ENCODE peak calls at places on chromosomes 6 and 20, in six cellular contexts. B, X, T, Z, F and P are unnamed samples.

GRCh38 chr6:20644667-20645370 is 110.6 kb downstream of the CDKAL1 start:
- DNase-seq in Z (no peak), B (no peak), X (no peak), F (no peak), T (no peak), P (no peak)

GRCh38 chr6:28315628-28316027 is 20.3 kb downstream of the ZSCAN31 start:
- DNase-seq in T (no peak), F (no peak), Z (no peak), X (no peak), B (no peak), P (no peak)

GRCh38 chr20:23245553-23246128 is 105.0 kb upstream of the NXT1 start:
- DNase-seq in Z (peak; percentile 7), T (no peak), F (peak; percentile 82), X (peak; percentile 4), B (no peak), P (no peak)

GRCh38 chr6:122609881-122610689 is at the start of gene PKIB:
- DNase-seq in T (no peak), X (peak; percentile 31), F (peak; percentile 79), B (peak; percentile 66), Z (peak; percentile 71), P (peak; percentile 72)

GRCh38 chr20:60501048-60501447 is 542.8 kb downstream of the CDH26 start:
- DNase-seq in F (no peak), X (no peak), B (no peak), T (no peak), Z (no peak), P (no peak)

GRCh38 chr20:2242678-2243077 is 53.1 kb upstream of the TGM3 start:
- DNase-seq in X (no peak), B (no peak), T (no peak), Z (no peak), F (no peak), P (no peak)

GRCh38 chr6:11653028-11653583 is 115.6 kb downstream of the TMEM170B start:
- DNase-seq in Z (no peak), F (peak; percentile 56), T (no peak), X (peak; percentile 6), B (peak; percentile 46), P (peak; percentile 34)

GRCh38 chr20:46850896-46851295 is 43.7 kb upstream of the EYA2 start:
- DNase-seq in B (no peak), T (no peak), X (no peak), Z (no peak), F (no peak), P (no peak)

GRCh38 chr6:169093770-169094553 is 159.7 kb downstream of the THBS2 start:
- DNase-seq in F (no peak), X (no peak), B (no peak), T (no peak), Z (no peak), P (no peak)

GRCh38 chr20:62142252-62143117 is 709 bp downstream of the PSMA7 start:
- DNase-seq in T (no peak), F (no peak), X (no peak), Z (no peak), B (no peak), P (peak; percentile 19)

GRCh38 chr6:43635387-43636311 is at the start of gene MAD2L1BP:
- DNase-seq in T (peak; percentile 75), B (peak; percentile 88), F (peak; percentile 89), Z (peak; percentile 73), X (peak; percentile 81), P (peak; percentile 87)

GRCh38 chr6:139135578-139136545 is 982 bp downstream of the HECA start:
- DNase-seq in Z (no peak), F (peak; percentile 84), B (peak; percentile 69), T (peak; percentile 33), X (peak; percentile 61), P (peak; percentile 71)

GRCh38 chr6:166958926-166959861 is 2.8 kb upstream of the RNASET2 start:
- DNase-seq in Z (no peak), B (peak; percentile 33), X (no peak), F (no peak), T (peak; percentile 8), P (peak; percentile 18)

GRCh38 chr6:107634147-107635057 is 144.5 kb downstream of the SOBP start:
- DNase-seq in Z (no peak), F (no peak), X (no peak), B (no peak), T (no peak), P (peak; percentile 36)

GRCh38 chr6:157246048-157246630 is 77.2 kb downstream of the TMEM242 start:
- DNase-seq in T (no peak), F (peak; percentile 49), B (no peak), Z (no peak), X (no peak), P (no peak)

GRCh38 chr20:24773751-24774201 is 175.3 kb upstream of the CST7 start:
- DNase-seq in Z (no peak), T (no peak), X (no peak), B (peak; percentile 26), F (no peak), P (no peak)

GRCh38 chr20:58571341-58571941 is 56.2 kb upstream of the APCDD1L start:
- DNase-seq in F (no peak), T (no peak), B (no peak), X (no peak), Z (no peak), P (no peak)

GRCh38 chr20:17169575-17170136 is 57.2 kb upstream of the PCSK2 start:
- DNase-seq in T (no peak), F (no peak), B (no peak), Z (peak; percentile 51), X (no peak), P (no peak)

GRCh38 chr6:10633216-10633615 is 61.2 kb downstream of the C6orf52 start:
- DNase-seq in X (no peak), B (peak; percentile 48), Z (no peak), F (no peak), T (no peak), P (peak; percentile 20)

GRCh38 chr6:3226422-3227362 is 761 bp downstream of the TUBB2B start:
- DNase-seq in X (no peak), F (no peak), Z (no peak), B (no peak), T (no peak), P (peak; percentile 39)

GRCh38 chr6:88520445-88520844 is 354.3 kb upstream of the CNR1 start:
- DNase-seq in Z (no peak), F (no peak), T (no peak), B (no peak), X (no peak), P (no peak)

GRCh38 chr20:210809-211502 is 16.1 kb upstream of the DEFB129 start:
- DNase-seq in T (no peak), Z (no peak), B (no peak), X (no peak), F (no peak), P (no peak)

GRCh38 chr20:40470313-40471260 is 218.4 kb downstream of the MAFB start:
- DNase-seq in F (peak; percentile 66), Z (no peak), T (no peak), X (no peak), B (no peak), P (no peak)

GRCh38 chr20:542777-543368 is 717 bp downstream of the CSNK2A1 start:
- DNase-seq in T (peak; percentile 5), F (no peak), Z (no peak), B (peak; percentile 32), X (peak; percentile 30), P (peak; percentile 40)

GRCh38 chr20:50336631-50337030 is 146.0 kb downstream of the CEBPB start:
- DNase-seq in F (no peak), T (no peak), Z (no peak), B (no peak), X (no peak), P (no peak)

GRCh38 chr6:122832515-122833228 is 43.6 kb downstream of the SMPDL3A start:
- DNase-seq in Z (no peak), F (no peak), X (no peak), T (no peak), B (no peak), P (no peak)

GRCh38 chr20:32302507-32302872 is 25.0 kb downstream of the KIF3B start:
- DNase-seq in F (no peak), T (no peak), Z (no peak), X (no peak), B (no peak), P (no peak)

GRCh38 chr20:41854765-41855164 is 236.6 kb upstream of the CHD6 start:
- DNase-seq in F (no peak), X (no peak), B (no peak), T (no peak), Z (no peak), P (no peak)

GRCh38 chr20:41344477-41344876 is 3.9 kb downstream of the LPIN3 start:
- DNase-seq in X (no peak), Z (no peak), F (peak; percentile 41), T (no peak), B (no peak), P (no peak)

GRCh38 chr6:35018746-35019145 is 122.4 kb downstream of the TCP11 start:
- DNase-seq in X (no peak), Z (no peak), B (no peak), F (no peak), T (no peak), P (no peak)

GRCh38 chr6:10418862-10419748 is 4.2 kb upstream of the TFAP2A start:
- DNase-seq in Z (no peak), B (no peak), X (no peak), T (no peak), F (no peak), P (no peak)

GRCh38 chr6:90411292-90411781 is 114.7 kb upstream of the BACH2 start:
- DNase-seq in F (no peak), B (peak; percentile 88), X (peak; percentile 40), Z (no peak), T (no peak), P (peak; percentile 68)

GRCh38 chr20:63934271-63935068 is 21.7 kb downstream of the UCKL1 start:
- DNase-seq in B (no peak), F (no peak), X (no peak), Z (no peak), T (no peak), P (no peak)